ENCODE peak calls at places on chromosomes 5 and 9, in four cellular contexts. E is astrocyte, Q is GM12892, A is NCI-H524. P is an unnamed sample.

GRCh38 chr9:109417585-109418544 is 80.2 kb downstream of the PTPN3 start:
- DNase-seq in E (no peak), Q (no peak), A (peak), P (no peak)

GRCh38 chr9:4750021-4750673 is 9.1 kb upstream of the AK3 start:
- DNase-seq in E (peak), Q (no peak), A (peak), P (no peak)

GRCh38 chr5:173329370-173330150 is 1.3 kb upstream of the STC2 start:
- DNase-seq in E (no peak), Q (peak), A (peak), P (no peak)

GRCh38 chr5:602466-603035 is 9.6 kb upstream of the CEP72 start:
- DNase-seq in E (no peak), Q (no peak), A (no peak), P (no peak)

GRCh38 chr5:82748688-82749091 is 328.5 kb downstream of the TMEM167A start:
- DNase-seq in E (peak), Q (no peak), A (no peak), P (no peak)

GRCh38 chr5:53430618-53431252 is 49.7 kb upstream of the FST start:
- DNase-seq in E (peak), Q (no peak), A (no peak), P (no peak)

GRCh38 chr5:92378961-92379611 is 996.0 kb upstream of the ARRDC3 start:
- DNase-seq in E (peak), Q (no peak), A (no peak), P (no peak)

GRCh38 chr9:34376596-34377401 is at the start of gene MYORG:
- DNase-seq in E (peak), Q (peak), A (peak), P (peak)

GRCh38 chr5:151239237-151239861 is 13.6 kb upstream of the GM2A start:
- DNase-seq in E (no peak), Q (no peak), A (peak), P (no peak)

GRCh38 chr5:10913846-10914245 is 152.8 kb upstream of the DAP start:
- DNase-seq in E (peak), Q (no peak), A (no peak), P (no peak)

GRCh38 chr5:11384441-11385250 is 519.6 kb downstream of the CTNND2 start:
- DNase-seq in E (no peak), Q (no peak), A (peak), P (no peak)

GRCh38 chr5:109038209-109038840 is 290.6 kb downstream of the FER start:
- DNase-seq in E (no peak), Q (no peak), A (no peak), P (no peak)

GRCh38 chr5:43042176-43042625 is 2.1 kb upstream of the ANXA2R start:
- DNase-seq in E (peak), Q (peak), A (peak), P (no peak)

GRCh38 chr9:120886490-120886967 is 9.5 kb upstream of the PHF19 start:
- DNase-seq in E (peak), Q (no peak), A (no peak), P (no peak)